ENCODE peak calls at places on chromosomes 2 and 18, in ten cellular contexts. One of them, this sample, is unnamed.

GRCh38 chr18:4433762-4434161 is 21.3 kb downstream of the DLGAP1 start:
- DNase-seq in prostate gland: no peak
- DNase-seq in HepG2: no peak
- DNase-seq in breast epithelium: no peak
- DNase-seq in HL-60: no peak
- DNase-seq in upper lobe of left lung: no peak
- DNase-seq in transverse colon: no peak
- DNase-seq in SK-N-SH: no peak
- DNase-seq in esophagus muscularis mucosa: no peak
- DNase-seq in SK-N-MC: no peak
- DNase-seq in this sample: no peak

GRCh38 chr2:22694856-22695255 is 690.1 kb upstream of the KLHL29 start:
- DNase-seq in upper lobe of left lung: no peak
- DNase-seq in HepG2: no peak
- DNase-seq in HL-60: no peak
- DNase-seq in prostate gland: no peak
- DNase-seq in transverse colon: no peak
- DNase-seq in breast epithelium: no peak
- DNase-seq in SK-N-MC: no peak
- DNase-seq in esophagus muscularis mucosa: no peak
- DNase-seq in SK-N-SH: no peak
- DNase-seq in this sample: no peak

GRCh38 chr18:48675912-48676311 is 137.1 kb downstream of the CTIF start:
- DNase-seq in esophagus muscularis mucosa: no peak
- DNase-seq in HepG2: no peak
- DNase-seq in transverse colon: no peak
- DNase-seq in HL-60: no peak
- DNase-seq in SK-N-MC: no peak
- DNase-seq in prostate gland: no peak
- DNase-seq in SK-N-SH: no peak
- DNase-seq in upper lobe of left lung: no peak
- DNase-seq in breast epithelium: no peak
- DNase-seq in this sample: no peak

GRCh38 chr2:217398860-217399259 is 539.0 kb upstream of the TNP1 start:
- DNase-seq in SK-N-MC: no peak
- DNase-seq in SK-N-SH: peak
- DNase-seq in esophagus muscularis mucosa: peak
- DNase-seq in breast epithelium: no peak
- DNase-seq in transverse colon: no peak
- DNase-seq in HL-60: peak
- DNase-seq in upper lobe of left lung: no peak
- DNase-seq in HepG2: no peak
- DNase-seq in prostate gland: no peak
- DNase-seq in this sample: no peak

GRCh38 chr2:43110442-43110871 is 115.9 kb downstream of the ZFP36L2 start:
- DNase-seq in breast epithelium: no peak
- DNase-seq in HL-60: no peak
- DNase-seq in esophagus muscularis mucosa: no peak
- DNase-seq in prostate gland: no peak
- DNase-seq in upper lobe of left lung: no peak
- DNase-seq in transverse colon: no peak
- DNase-seq in SK-N-SH: no peak
- DNase-seq in HepG2: peak
- DNase-seq in SK-N-MC: no peak
- DNase-seq in this sample: no peak

GRCh38 chr2:207240649-207241048 is 74.9 kb upstream of the KLF7 start:
- DNase-seq in upper lobe of left lung: no peak
- DNase-seq in breast epithelium: no peak
- DNase-seq in transverse colon: no peak
- DNase-seq in esophagus muscularis mucosa: no peak
- DNase-seq in HL-60: peak
- DNase-seq in SK-N-MC: no peak
- DNase-seq in prostate gland: no peak
- DNase-seq in SK-N-SH: no peak
- DNase-seq in HepG2: no peak
- DNase-seq in this sample: no peak

GRCh38 chr18:61570070-61570469 is 236.8 kb downstream of the CDH20 start:
- DNase-seq in transverse colon: no peak
- DNase-seq in SK-N-MC: no peak
- DNase-seq in prostate gland: no peak
- DNase-seq in HepG2: no peak
- DNase-seq in SK-N-SH: no peak
- DNase-seq in breast epithelium: no peak
- DNase-seq in upper lobe of left lung: no peak
- DNase-seq in esophagus muscularis mucosa: no peak
- DNase-seq in HL-60: no peak
- DNase-seq in this sample: no peak

GRCh38 chr2:187509667-187510417 is 44.4 kb downstream of the TFPI start:
- DNase-seq in prostate gland: no peak
- DNase-seq in upper lobe of left lung: no peak
- DNase-seq in HL-60: no peak
- DNase-seq in HepG2: peak
- DNase-seq in SK-N-MC: no peak
- DNase-seq in SK-N-SH: no peak
- DNase-seq in transverse colon: no peak
- DNase-seq in breast epithelium: no peak
- DNase-seq in esophagus muscularis mucosa: no peak
- DNase-seq in this sample: no peak

GRCh38 chr18:77067315-77068061 is 65.1 kb downstream of the MBP start:
- DNase-seq in upper lobe of left lung: peak
- DNase-seq in transverse colon: peak
- DNase-seq in prostate gland: no peak
- DNase-seq in SK-N-SH: no peak
- DNase-seq in breast epithelium: no peak
- DNase-seq in SK-N-MC: no peak
- DNase-seq in HL-60: peak
- DNase-seq in HepG2: peak
- DNase-seq in esophagus muscularis mucosa: no peak
- DNase-seq in this sample: peak

GRCh38 chr18:32867330-32867729 is 94.5 kb upstream of the KLHL14 start:
- DNase-seq in SK-N-MC: no peak
- DNase-seq in upper lobe of left lung: no peak
- DNase-seq in HL-60: no peak
- DNase-seq in transverse colon: no peak
- DNase-seq in prostate gland: no peak
- DNase-seq in breast epithelium: no peak
- DNase-seq in HepG2: no peak
- DNase-seq in esophagus muscularis mucosa: no peak
- DNase-seq in SK-N-SH: no peak
- DNase-seq in this sample: no peak

GRCh38 chr18:46452820-46453219 is 204.2 kb downstream of the LOXHD1 start:
- DNase-seq in SK-N-MC: no peak
- DNase-seq in upper lobe of left lung: no peak
- DNase-seq in SK-N-SH: no peak
- DNase-seq in HepG2: no peak
- DNase-seq in prostate gland: no peak
- DNase-seq in transverse colon: no peak
- DNase-seq in HL-60: no peak
- DNase-seq in breast epithelium: no peak
- DNase-seq in esophagus muscularis mucosa: no peak
- DNase-seq in this sample: no peak

DNA sequence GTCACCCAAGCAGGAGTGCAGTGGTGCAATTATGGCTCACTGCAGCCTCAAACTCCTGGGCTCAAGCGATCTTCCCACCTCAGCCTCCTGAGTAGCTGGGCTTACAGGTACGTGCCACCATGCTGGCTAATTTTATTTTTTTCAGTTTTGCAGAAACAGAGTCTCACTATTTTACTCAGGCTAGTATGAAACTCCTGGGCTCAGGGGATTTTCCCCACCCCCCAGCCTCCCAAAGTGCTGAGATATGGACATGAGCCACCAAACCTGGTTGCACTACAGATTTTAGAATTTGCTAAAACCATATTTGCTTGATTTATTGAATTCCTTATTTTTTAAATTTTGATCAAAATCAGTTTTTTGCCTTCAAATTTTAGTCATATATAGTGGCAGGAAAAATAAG is 1553.4 kb downstream of the LRP1B start:
- DNase-seq in esophagus muscularis mucosa: no peak
- DNase-seq in SK-N-MC: no peak
- DNase-seq in HL-60: no peak
- DNase-seq in SK-N-SH: no peak
- DNase-seq in upper lobe of left lung: no peak
- DNase-seq in prostate gland: no peak
- DNase-seq in breast epithelium: no peak
- DNase-seq in HepG2: no peak
- DNase-seq in transverse colon: no peak
- DNase-seq in this sample: no peak
- TF ChIP-seq POLR2AphosphoS5 in esophagus muscularis mucosa: no peak
- TF ChIP-seq POLR2AphosphoS5 in SK-N-MC: no peak
- TF ChIP-seq POLR2AphosphoS5 in HL-60: no peak
- TF ChIP-seq POLR2AphosphoS5 in SK-N-SH: no peak
- TF ChIP-seq POLR2AphosphoS5 in upper lobe of left lung: no peak
- TF ChIP-seq POLR2AphosphoS5 in prostate gland: no peak
- TF ChIP-seq POLR2AphosphoS5 in breast epithelium: no peak
- TF ChIP-seq POLR2AphosphoS5 in HepG2: no peak
- TF ChIP-seq POLR2AphosphoS5 in transverse colon: no peak
- TF ChIP-seq POLR2AphosphoS5 in this sample: no peak

GRCh38 chr18:36155960-36156757 is 26.5 kb downstream of the ELP2 start:
- DNase-seq in HL-60: no peak
- DNase-seq in transverse colon: no peak
- DNase-seq in SK-N-SH: no peak
- DNase-seq in HepG2: no peak
- DNase-seq in upper lobe of left lung: no peak
- DNase-seq in prostate gland: no peak
- DNase-seq in SK-N-MC: no peak
- DNase-seq in esophagus muscularis mucosa: no peak
- DNase-seq in breast epithelium: no peak
- DNase-seq in this sample: no peak

GRCh38 chr18:36153771-36154170 is 24.1 kb downstream of the ELP2 start:
- DNase-seq in upper lobe of left lung: no peak
- DNase-seq in SK-N-SH: no peak
- DNase-seq in transverse colon: no peak
- DNase-seq in esophagus muscularis mucosa: no peak
- DNase-seq in breast epithelium: no peak
- DNase-seq in HL-60: no peak
- DNase-seq in SK-N-MC: no peak
- DNase-seq in prostate gland: no peak
- DNase-seq in HepG2: no peak
- DNase-seq in this sample: no peak

GRCh38 chr18:36153203-36153602 is 23.5 kb downstream of the ELP2 start:
- DNase-seq in SK-N-MC: no peak
- DNase-seq in prostate gland: no peak
- DNase-seq in breast epithelium: no peak
- DNase-seq in esophagus muscularis mucosa: no peak
- DNase-seq in HepG2: peak
- DNase-seq in HL-60: no peak
- DNase-seq in transverse colon: no peak
- DNase-seq in SK-N-SH: no peak
- DNase-seq in upper lobe of left lung: no peak
- DNase-seq in this sample: no peak

GRCh38 chr18:36158261-36158867 is 28.7 kb downstream of the ELP2 start:
- DNase-seq in HL-60: no peak
- DNase-seq in HepG2: no peak
- DNase-seq in prostate gland: no peak
- DNase-seq in upper lobe of left lung: no peak
- DNase-seq in SK-N-MC: no peak
- DNase-seq in SK-N-SH: no peak
- DNase-seq in esophagus muscularis mucosa: no peak
- DNase-seq in breast epithelium: no peak
- DNase-seq in transverse colon: no peak
- DNase-seq in this sample: no peak

GRCh38 chr18:36157441-36157840 is 27.7 kb downstream of the ELP2 start:
- DNase-seq in esophagus muscularis mucosa: no peak
- DNase-seq in prostate gland: no peak
- DNase-seq in HepG2: no peak
- DNase-seq in transverse colon: no peak
- DNase-seq in SK-N-SH: no peak
- DNase-seq in HL-60: no peak
- DNase-seq in breast epithelium: no peak
- DNase-seq in upper lobe of left lung: no peak
- DNase-seq in SK-N-MC: no peak
- DNase-seq in this sample: no peak
- H3K27ac ChIP-seq in esophagus muscularis mucosa: peak
- H3K27ac ChIP-seq in prostate gland: no peak
- H3K27ac ChIP-seq in HepG2: no peak
- H3K27ac ChIP-seq in transverse colon: peak
- H3K27ac ChIP-seq in SK-N-SH: peak
- H3K27ac ChIP-seq in HL-60: no peak
- H3K27ac ChIP-seq in breast epithelium: no peak
- H3K27ac ChIP-seq in upper lobe of left lung: no peak
- H3K27ac ChIP-seq in SK-N-MC: no peak
- H3K27ac ChIP-seq in this sample: no peak

DNA sequence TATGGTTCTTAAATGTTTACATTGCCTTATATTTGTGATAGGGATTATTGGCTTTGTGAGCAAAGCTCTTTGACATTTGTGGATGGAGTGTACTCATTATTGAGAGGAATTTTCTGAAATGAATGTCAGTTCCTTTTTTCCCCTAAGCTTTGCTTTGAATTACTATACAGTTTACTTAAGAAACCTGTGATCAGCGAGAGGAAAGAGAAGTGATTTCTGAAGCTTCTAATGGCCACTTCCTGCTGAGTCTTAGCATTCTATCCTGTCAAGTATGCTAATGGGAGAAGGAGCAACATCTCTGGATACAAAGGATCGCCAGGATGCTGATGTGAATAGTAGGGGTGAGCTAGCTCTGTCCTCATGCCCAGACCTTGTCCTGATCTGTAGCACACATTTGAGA is 47.8 kb upstream of the MGAT5 start:
- DNase-seq in transverse colon: no peak
- DNase-seq in prostate gland: no peak
- DNase-seq in HL-60: no peak
- DNase-seq in HepG2: no peak
- DNase-seq in SK-N-MC: no peak
- DNase-seq in SK-N-SH: no peak
- DNase-seq in breast epithelium: no peak
- DNase-seq in upper lobe of left lung: no peak
- DNase-seq in esophagus muscularis mucosa: no peak
- DNase-seq in this sample: no peak
- H3K4me3 ChIP-seq in transverse colon: no peak
- H3K4me3 ChIP-seq in prostate gland: no peak
- H3K4me3 ChIP-seq in HL-60: no peak
- H3K4me3 ChIP-seq in HepG2: no peak
- H3K4me3 ChIP-seq in SK-N-MC: no peak
- H3K4me3 ChIP-seq in SK-N-SH: no peak
- H3K4me3 ChIP-seq in breast epithelium: no peak
- H3K4me3 ChIP-seq in upper lobe of left lung: no peak
- H3K4me3 ChIP-seq in esophagus muscularis mucosa: no peak
- H3K4me3 ChIP-seq in this sample: no peak

GRCh38 chr18:31500161-31500688 is 2.2 kb downstream of the DSG2 start:
- DNase-seq in SK-N-SH: no peak
- DNase-seq in transverse colon: peak
- DNase-seq in breast epithelium: no peak
- DNase-seq in prostate gland: no peak
- DNase-seq in SK-N-MC: no peak
- DNase-seq in esophagus muscularis mucosa: no peak
- DNase-seq in HepG2: no peak
- DNase-seq in upper lobe of left lung: no peak
- DNase-seq in HL-60: no peak
- DNase-seq in this sample: no peak
- TF ChIP-seq POLR2AphosphoS5 in SK-N-SH: no peak
- TF ChIP-seq POLR2AphosphoS5 in transverse colon: no peak
- TF ChIP-seq POLR2AphosphoS5 in breast epithelium: no peak
- TF ChIP-seq POLR2AphosphoS5 in prostate gland: no peak
- TF ChIP-seq POLR2AphosphoS5 in SK-N-MC: no peak
- TF ChIP-seq POLR2AphosphoS5 in esophagus muscularis mucosa: no peak
- TF ChIP-seq POLR2AphosphoS5 in HepG2: no peak
- TF ChIP-seq POLR2AphosphoS5 in upper lobe of left lung: no peak
- TF ChIP-seq POLR2AphosphoS5 in HL-60: no peak
- TF ChIP-seq POLR2AphosphoS5 in this sample: no peak